ENCODE peak calls at places on chromosome 1, in seven cellular contexts. U is tibial artery; C is neuronal stem cell; B is testis; I is neural progenitor cell; G is effector memory CD4-positive, alpha-beta T cell; J is osteoblast. Q is an unnamed sample. For H3K9me3 and H3K4me1, the result is how much of the 10 kb centered on the place peaks cover.

GRCh38 chr1:61247051-61247854 is 164.9 kb downstream of the NFIA start:
- DNase-seq in B (no peak), C (no peak), U (no peak), G (no peak), I (no peak), J (no peak), Q (no peak)

GRCh38 chr1:84899969-84900368 is 7.0 kb upstream of the LPAR3 start:
- DNase-seq in C (no peak), U (no peak), I (no peak), J (no peak), G (no peak), B (no peak), Q (no peak)

GRCh38 chr1:99672500-99673213 is 26.7 kb downstream of the PALMD start:
- DNase-seq in J (no peak), G (no peak), U (no peak), B (no peak), C (no peak), I (no peak), Q (no peak)

GRCh38 chr1:38671221-38671620 is 188.4 kb downstream of the RRAGC start:
- DNase-seq in G (no peak), U (no peak), J (no peak), I (no peak), B (no peak), C (no peak), Q (no peak)

GRCh38 chr1:206435450-206435849 is 34.8 kb upstream of the IKBKE start:
- DNase-seq in I (no peak), C (no peak), B (no peak), G (no peak), J (no peak), U (no peak), Q (no peak)

GRCh38 chr1:33317354-33317753 is 3.5 kb downstream of the A3GALT2 start:
- DNase-seq in I (no peak), J (peak), B (no peak), U (no peak), G (no peak), C (no peak), Q (no peak)

GRCh38 chr1:158286966-158287365 is 2.8 kb upstream of the CD1C start:
- DNase-seq in G (no peak), C (no peak), U (no peak), I (no peak), J (no peak), B (no peak), Q (no peak)

GRCh38 chr1:179794669-179795068 is 51.6 kb downstream of the FAM163A start:
- DNase-seq in U (no peak), J (no peak), C (no peak), I (no peak), B (peak), G (no peak), Q (no peak)

GRCh38 chr1:86503477-86504129 is 34.9 kb downstream of the CLCA1 start:
- DNase-seq in U (no peak), G (no peak), C (no peak), B (peak), J (no peak), I (peak), Q (no peak)

GRCh38 chr1:85629532-85629920 is 49.0 kb downstream of the CCN1 start:
- DNase-seq in C (no peak), J (no peak), G (no peak), I (no peak), B (no peak), U (no peak), Q (no peak)

GRCh38 chr1:2099871-2100774 is 49.9 kb downstream of the PRKCZ start:
- DNase-seq in J (peak), I (no peak), G (no peak), U (no peak), C (no peak), B (no peak), Q (no peak)

GRCh38 chr1:84280908-84281307 is 20.6 kb upstream of the SAMD13 start:
- DNase-seq in I (no peak), C (no peak), J (no peak), B (no peak), U (no peak), G (no peak), Q (no peak)

GRCh38 chr1:87720561-87720960 is 391.9 kb downstream of the LMO4 start:
- DNase-seq in U (no peak), B (no peak), I (no peak), C (no peak), J (no peak), G (no peak), Q (no peak)

GRCh38 chr1:228236744-228237143 is 28.9 kb downstream of the OBSCN start:
- DNase-seq in J (peak), I (peak), C (peak), B (peak), U (no peak), G (no peak), Q (no peak)

GRCh38 chr1:207803678-207804077 is 51.8 kb downstream of the CD46 start:
- DNase-seq in B (no peak), G (no peak), C (no peak), I (no peak), J (no peak), U (peak), Q (no peak)

GRCh38 chr1:109807822-109808680 is 44.3 kb upstream of the EPS8L3 start:
- DNase-seq in G (no peak), J (no peak), B (no peak), U (peak), C (no peak), I (no peak), Q (no peak)

GRCh38 chr1:100892554-100892953 is 2.1 kb downstream of the EXTL2 start:
- DNase-seq in G (no peak), C (no peak), B (no peak), J (no peak), I (no peak), U (no peak), Q (no peak)
- H3K9me3 ChIP-seq in G (under half), C (under half), B (under half), J (under half), I (under half), U (under half), Q (under half)

GRCh38 chr1:19602486-19602885 is 41.6 kb upstream of the NBL1 start:
- DNase-seq in I (no peak), G (no peak), C (no peak), B (no peak), U (no peak), J (no peak), Q (no peak)

GRCh38 chr1:19610282-19610978 is 33.7 kb upstream of the NBL1 start:
- DNase-seq in G (no peak), U (no peak), J (no peak), B (no peak), I (no peak), C (no peak), Q (no peak)

GRCh38 chr1:19605884-19606442 is 38.1 kb upstream of the NBL1 start:
- DNase-seq in J (peak), B (no peak), I (no peak), C (no peak), U (no peak), G (no peak), Q (no peak)

GRCh38 chr1:19608232-19608631 is 35.9 kb upstream of the NBL1 start:
- DNase-seq in J (no peak), G (no peak), B (no peak), U (no peak), I (no peak), C (no peak), Q (no peak)

GRCh38 chr1:19606817-19607706 is 37.0 kb upstream of the NBL1 start:
- DNase-seq in B (no peak), G (peak), U (no peak), J (peak), I (no peak), C (no peak), Q (peak)
- H3K27ac ChIP-seq in B (no peak), G (peak), U (peak), J (no peak), I (no peak), C (no peak), Q (no peak)

GRCh38 chr1:10762875-10763274 is 33.6 kb downstream of the CASZ1 start:
- DNase-seq in U (no peak), J (no peak), I (no peak), C (no peak), B (no peak), G (no peak), Q (no peak)
- H3K4me1 ChIP-seq in U (under half), J (under half), I (under half), C (under half), B (under half), G (under half), Q (under half)

GRCh38 chr1:27529638-27530018 is 39.7 kb upstream of the WASF2 start:
- DNase-seq in U (no peak), C (no peak), I (no peak), J (peak), B (no peak), G (no peak), Q (no peak)
- H3K9me3 ChIP-seq in U (under half), C (under half), I (under half), J (under half), B (under half), G (under half), Q (under half)

DNA sequence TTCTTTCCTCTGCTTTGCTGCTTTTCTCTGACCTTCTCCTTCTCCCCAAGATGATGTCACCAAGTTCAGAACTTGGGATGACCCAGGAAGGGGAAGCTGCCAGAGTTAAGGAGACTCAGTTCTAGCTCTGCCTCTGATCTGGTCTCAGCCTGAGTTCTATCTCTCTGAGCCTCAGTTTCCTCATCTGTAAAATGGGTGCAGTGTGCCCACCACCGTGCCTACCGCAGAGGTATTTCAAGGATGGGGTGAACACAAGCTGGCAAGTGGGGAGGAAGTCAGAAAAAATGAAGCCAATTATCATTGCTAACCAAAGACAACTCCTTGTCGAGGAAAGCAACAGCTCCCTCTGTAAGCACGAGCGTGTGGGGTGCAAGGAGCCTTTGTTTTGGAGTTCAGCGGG is 249.7 kb downstream of the KAZN start:
- DNase-seq in J (no peak), U (no peak), C (no peak), I (no peak), G (no peak), B (no peak), Q (no peak)
- H3K27ac ChIP-seq in J (no peak), U (no peak), C (no peak), I (no peak), G (no peak), B (no peak), Q (no peak)

GRCh38 chr1:21323091-21323490 is 32.8 kb upstream of the ECE1 start:
- DNase-seq in B (no peak), U (no peak), I (no peak), G (no peak), J (peak), C (no peak), Q (no peak)
- H3K4me1 ChIP-seq in B (half or more), U (half or more), I (half or more), G (under half), J (half or more), C (half or more), Q (under half)

Q was measured in naive thymus-derived CD4-positive, alpha-beta T cell.